ENCODE peak calls at places on chromosomes 6 and 20, in four cellular contexts. J, M, E and V are unnamed samples.

GRCh38 chr6:51450958-51451357 is 632.3 kb downstream of the TFAP2B start:
- DNase-seq in J (no peak), E (no peak), M (no peak), V (no peak)

GRCh38 chr6:169847141-169847674 is 95.8 kb downstream of the ERMARD start:
- DNase-seq in M (no peak), J (no peak), E (no peak), V (no peak)

GRCh38 chr6:105601541-105602174 is 198.8 kb upstream of the PREP start:
- DNase-seq in E (peak), M (peak), J (peak), V (no peak)

GRCh38 chr6:108581237-108581931 is 20.7 kb downstream of the FOXO3 start:
- DNase-seq in J (no peak), E (no peak), M (no peak), V (no peak)

GRCh38 chr6:167858086-167858591 is 31.4 kb downstream of the AFDN start:
- DNase-seq in E (no peak), J (no peak), M (no peak), V (no peak)

GRCh38 chr6:113428702-113429101 is 428.4 kb upstream of the MARCKS start:
- DNase-seq in E (no peak), M (no peak), J (no peak), V (no peak)

GRCh38 chr20:14947536-14947935 is 610.1 kb upstream of the FLRT3 start:
- DNase-seq in M (no peak), J (no peak), E (no peak), V (no peak)

GRCh38 chr6:54813901-54814300 is 32.7 kb upstream of the FAM83B start:
- DNase-seq in J (no peak), M (no peak), E (no peak), V (no peak)

GRCh38 chr6:52509281-52510212 is 67.3 kb downstream of the TRAM2 start:
- DNase-seq in M (no peak), J (no peak), E (no peak), V (no peak)

GRCh38 chr20:382291-383115 is 1.9 kb downstream of the TRIB3 start:
- DNase-seq in M (no peak), J (no peak), E (no peak), V (no peak)

GRCh38 chr6:159360306-159360705 is 191.1 kb downstream of the FNDC1 start:
- DNase-seq in E (no peak), M (no peak), J (no peak), V (no peak)

GRCh38 chr6:3534599-3534998 is 77.7 kb upstream of the SLC22A23 start:
- DNase-seq in J (peak), E (no peak), M (no peak), V (no peak)

GRCh38 chr6:35139924-35140524 is 1.1 kb downstream of the TCP11 start:
- DNase-seq in J (peak), E (peak), M (peak), V (peak)

GRCh38 chr6:85111481-85112001 is 338.3 kb upstream of the NT5E start:
- DNase-seq in J (no peak), E (no peak), M (no peak), V (no peak)

GRCh38 chr20:23988561-23988960 is at the start of gene GGTLC1:
- DNase-seq in M (no peak), J (no peak), E (no peak), V (no peak)

GRCh38 chr20:38725959-38726848 is 1.9 kb downstream of the SLC32A1 start:
- DNase-seq in E (peak), J (peak), M (no peak), V (peak)

GRCh38 chr6:12420626-12421025 is 130.5 kb downstream of the EDN1 start:
- DNase-seq in M (no peak), E (peak), J (no peak), V (no peak)
- TF ChIP-seq CHD4 in M (no peak), E (no peak), J (no peak), V (no peak)

GRCh38 chr6:110179406-110180227 is at the start of gene WASF1:
- DNase-seq in M (peak), J (peak), E (peak), V (peak)

GRCh38 chr6:110183292-110183691 is 3.1 kb downstream of the CDC40 start:
- DNase-seq in J (no peak), M (no peak), E (no peak), V (no peak)

GRCh38 chr6:110181131-110182027 is 1.2 kb downstream of the CDC40 start:
- DNase-seq in M (no peak), J (no peak), E (no peak), V (no peak)

GRCh38 chr6:110178626-110179405 is 654 bp downstream of the WASF1 start:
- DNase-seq in M (no peak), J (peak), E (peak), V (peak)

DNA sequence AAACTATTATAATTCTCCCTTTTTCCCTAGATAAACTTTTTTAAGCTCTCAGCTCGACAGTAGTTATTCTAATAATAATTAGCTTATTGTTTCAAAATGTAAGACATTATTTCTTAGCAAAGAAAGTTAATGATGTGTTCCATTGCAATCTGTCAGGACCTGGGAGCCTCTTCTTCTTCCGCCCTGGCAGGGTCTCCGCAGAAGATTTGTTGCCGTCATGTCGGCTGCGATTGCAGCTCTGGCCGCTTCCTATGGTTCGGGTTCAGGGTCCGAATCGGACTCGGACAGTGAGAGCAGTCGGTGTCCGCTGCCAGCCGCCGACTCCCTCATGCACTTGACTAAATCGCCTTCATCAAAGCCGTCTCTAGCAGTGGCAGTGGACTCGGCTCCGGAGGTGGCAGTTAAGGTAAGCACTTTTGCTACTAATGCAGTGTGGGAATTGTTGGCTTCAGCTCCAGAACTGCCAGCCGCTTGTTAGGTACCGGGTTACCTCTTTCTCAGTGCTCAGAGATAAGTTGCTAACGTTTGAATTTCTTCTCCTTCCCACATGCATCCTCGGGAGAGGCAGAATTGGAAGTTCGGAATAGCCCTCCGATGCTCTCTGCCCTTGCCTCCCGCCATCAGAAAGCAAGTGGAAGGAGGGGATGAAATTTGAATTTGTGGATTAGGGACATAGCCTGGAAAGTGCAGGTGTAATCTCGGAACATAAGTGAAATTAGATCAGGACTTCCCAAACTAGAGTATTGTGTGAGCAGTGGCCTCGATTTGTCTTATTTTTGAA is at the start of gene CDC40:
- DNase-seq in J (peak), M (no peak), E (no peak), V (peak)
- TF ChIP-seq CHD4 in J (no peak), M (no peak), E (no peak), V (no peak)

GRCh38 chr20:3041818-3042504 is 1.5 kb upstream of the GNRH2 start:
- DNase-seq in J (no peak), M (no peak), E (no peak), V (no peak)
- TF ChIP-seq CHD4 in J (no peak), M (no peak), E (no peak), V (no peak)

GRCh38 chr6:146361367-146361924 is 182.2 kb upstream of the RAB32 start:
- DNase-seq in E (no peak), M (no peak), J (no peak), V (peak)
- TF ChIP-seq CHD4 in E (no peak), M (no peak), J (no peak), V (no peak)

DNA sequence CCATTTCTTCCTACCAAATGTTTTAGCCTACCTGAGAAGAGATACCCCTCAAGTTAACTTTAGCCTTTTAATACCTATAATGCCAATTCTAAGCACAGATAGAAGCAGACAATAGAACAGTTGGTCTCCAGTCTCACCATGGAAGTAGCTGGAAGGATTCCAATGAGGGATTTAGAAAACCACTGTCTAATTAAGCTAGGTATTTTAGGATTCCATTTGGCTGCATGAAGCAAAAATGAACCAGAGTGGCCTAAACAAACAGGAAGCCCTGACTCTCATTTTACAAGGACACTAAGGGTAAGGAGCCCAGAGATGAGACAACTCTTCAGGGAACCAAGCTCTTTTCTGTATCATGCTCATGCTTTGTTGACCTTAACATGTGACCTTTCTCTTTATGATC is 199.2 kb downstream of the ALDH8A1 start:
- DNase-seq in M (no peak), E (no peak), J (no peak), V (no peak)
- TF ChIP-seq CHD4 in M (no peak), E (no peak), J (no peak), V (no peak)

GRCh38 chr20:5773589-5773988 is 23.4 kb downstream of the SHLD1 start:
- DNase-seq in M (no peak), E (no peak), J (no peak), V (no peak)

GRCh38 chr20:5770987-5771318 is 20.8 kb downstream of the SHLD1 start:
- DNase-seq in E (no peak), J (no peak), M (peak), V (no peak)

GRCh38 chr20:5767493-5768098 is 17.4 kb downstream of the SHLD1 start:
- DNase-seq in J (no peak), M (no peak), E (no peak), V (no peak)

GRCh38 chr20:5772704-5773103 is 22.5 kb downstream of the SHLD1 start:
- DNase-seq in M (no peak), J (no peak), E (no peak), V (no peak)

DNA sequence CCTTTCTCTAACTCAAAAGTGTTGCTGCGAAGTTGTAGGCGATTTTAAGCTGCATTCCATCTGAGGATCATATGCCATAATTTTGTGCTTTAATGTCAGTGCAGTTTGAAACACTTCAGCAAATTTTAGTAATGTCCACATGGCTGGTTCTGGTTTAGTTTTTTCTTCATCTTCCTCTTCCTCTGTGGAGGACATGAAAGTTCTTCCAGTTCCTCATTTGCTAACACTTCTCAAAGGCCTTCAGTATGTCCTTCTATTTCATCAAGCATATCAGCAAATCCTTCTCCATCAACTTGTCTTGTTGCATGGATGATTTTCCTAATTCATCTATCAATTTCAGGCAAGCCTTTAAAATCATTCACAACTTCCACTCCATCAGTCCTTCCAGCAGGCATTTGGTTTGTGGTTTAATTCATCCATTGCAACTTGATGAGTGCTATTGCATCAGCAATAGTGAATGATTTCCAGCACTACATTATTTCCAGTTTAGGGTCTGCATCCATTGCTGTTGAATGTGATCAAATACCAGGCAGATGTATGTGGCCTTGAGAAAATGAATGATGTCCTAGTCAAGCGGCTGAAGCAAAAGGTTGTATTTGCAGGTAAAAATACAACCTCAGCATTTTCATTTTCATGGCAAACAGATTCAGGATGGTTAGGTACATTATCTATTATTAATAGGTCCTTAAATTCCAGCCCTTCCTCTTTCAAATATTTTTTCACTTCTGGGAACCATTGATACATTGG is 20.2 kb downstream of the SHLD1 start:
- DNase-seq in E (no peak), M (no peak), J (no peak), V (no peak)
- TF ChIP-seq CHD4 in E (no peak), M (no peak), J (no peak), V (no peak)

GRCh38 chr6:17012421-17013225 is 89.2 kb upstream of the STMND1 start:
- DNase-seq in E (no peak), M (no peak), J (no peak), V (no peak)
- TF ChIP-seq CHD4 in E (no peak), M (no peak), J (no peak), V (no peak)

GRCh38 chr6:127273499-127273898 is 6.8 kb downstream of the RNF146 start:
- DNase-seq in J (no peak), E (no peak), M (no peak), V (no peak)

GRCh38 chr6:127279815-127280214 is 13.2 kb downstream of the RNF146 start:
- DNase-seq in J (no peak), M (no peak), E (no peak), V (no peak)

GRCh38 chr6:127282184-127282583 is 15.5 kb downstream of the RNF146 start:
- DNase-seq in J (no peak), M (no peak), E (no peak), V (no peak)

GRCh38 chr6:127277878-127278843 is 11.5 kb downstream of the RNF146 start:
- DNase-seq in E (no peak), J (no peak), M (no peak), V (no peak)

GRCh38 chr6:127276336-127276735 is 9.7 kb downstream of the RNF146 start:
- DNase-seq in M (no peak), J (no peak), E (no peak), V (no peak)
- TF ChIP-seq CHD4 in M (no peak), J (no peak), E (no peak), V (no peak)